ENCODE peak calls at places on chromosomes 16 and 17, in four cellular contexts. R, U, T and O are unnamed samples.

GRCh38 chr17:69402052-69402451 is 12.4 kb upstream of the MAP2K6 start:
- DNase-seq in U (no peak), R (no peak), T (no peak), O (no peak)

GRCh38 chr17:63834431-63835166 is 7.1 kb upstream of the FTSJ3 start:
- DNase-seq in R (peak), T (peak), U (no peak), O (peak)

GRCh38 chr16:86405319-86405718 is 105.0 kb upstream of the FOXF1 start:
- DNase-seq in R (no peak), U (no peak), T (no peak), O (no peak)

GRCh38 chr17:68734202-68734825 is 133.1 kb upstream of the FAM20A start:
- DNase-seq in T (no peak), R (no peak), U (no peak), O (no peak)

GRCh38 chr16:48347191-48347860 is 37.9 kb downstream of the SIAH1 start:
- DNase-seq in T (no peak), R (no peak), U (no peak), O (no peak)

GRCh38 chr16:67248401-67249177 is at the start of gene SLC9A5:
- DNase-seq in R (peak), T (no peak), U (no peak), O (no peak)

GRCh38 chr16:19687279-19687678 is 30.7 kb downstream of the KNOP1 start:
- DNase-seq in R (peak), U (no peak), T (no peak), O (no peak)

GRCh38 chr17:33492082-33492481 is 199.0 kb upstream of the ASIC2 start:
- DNase-seq in R (no peak), T (no peak), U (no peak), O (no peak)

GRCh38 chr16:53756329-53756996 is 52.5 kb downstream of the FTO start:
- DNase-seq in R (peak), T (no peak), U (no peak), O (no peak)

GRCh38 chr17:59421722-59422121 is 90.3 kb downstream of the YPEL2 start:
- DNase-seq in R (no peak), U (no peak), T (no peak), O (no peak)

GRCh38 chr16:9061358-9061813 is 30.1 kb upstream of the HAPSTR1 start:
- DNase-seq in U (no peak), R (no peak), T (peak), O (no peak)

GRCh38 chr16:17380613-17381012 is 90.1 kb downstream of the XYLT1 start:
- DNase-seq in T (no peak), U (no peak), R (no peak), O (no peak)

GRCh38 chr17:8870406-8871040 is 3.0 kb upstream of the PIK3R6 start:
- DNase-seq in U (no peak), T (no peak), R (no peak), O (no peak)

GRCh38 chr17:77874303-77875050 is 84.0 kb upstream of the TNRC6C start:
- DNase-seq in U (no peak), R (no peak), T (no peak), O (no peak)

GRCh38 chr17:3221850-3222249 is 14.4 kb downstream of the OR1A1 start:
- DNase-seq in T (no peak), R (no peak), U (no peak), O (no peak)

GRCh38 chr17:67818110-67819002 is 6.9 kb upstream of the BPTF start:
- DNase-seq in U (peak), R (no peak), T (no peak), O (no peak)

GRCh38 chr17:45346255-45347015 is 29.6 kb upstream of the MAP3K14 start:
- DNase-seq in U (no peak), T (no peak), R (no peak), O (no peak)

GRCh38 chr17:80773243-80773991 is 218.2 kb upstream of the CHMP6 start:
- DNase-seq in T (peak), U (no peak), R (peak), O (no peak)

GRCh38 chr17:15954222-15954621 is 9.3 kb downstream of the ADORA2B start:
- DNase-seq in U (no peak), T (no peak), R (no peak), O (no peak)

GRCh38 chr17:49987681-49988441 is 7.2 kb downstream of the DLX3 start:
- DNase-seq in U (no peak), R (peak), T (peak), O (no peak)

GRCh38 chr16:81137012-81137335 is 40.8 kb upstream of the GCSH start:
- DNase-seq in R (peak), U (no peak), T (no peak), O (no peak)

GRCh38 chr16:84597518-84598390 is 20.1 kb downstream of the COTL1 start:
- DNase-seq in R (no peak), U (no peak), T (no peak), O (no peak)

GRCh38 chr17:62601438-62601837 is 26.0 kb upstream of the MRC2 start:
- DNase-seq in T (no peak), U (no peak), R (no peak), O (no peak)

GRCh38 chr17:49551221-49552069 is 24.2 kb upstream of the NXPH3 start:
- DNase-seq in T (no peak), R (no peak), U (no peak), O (no peak)